ENCODE peak calls at places on chromosomes 16 and 17, in six cellular contexts. M is NCI-H1436; D is hypothalamus; N is activated naive CD4-positive, alpha-beta T cell treated with anti-CD3 and anti-CD28 coated beads for 36 hours; G is substantia nigra; T is AG08395. U is an unnamed sample.

GRCh38 chr17:29043539-29044165 is 711 bp downstream of the PIPOX start:
- DNase-seq in M (no peak), D (no peak), N (no peak), G (no peak), T (no peak), U (no peak)

GRCh38 chr16:82945420-82946096 is 318.8 kb downstream of the CDH13 start:
- DNase-seq in M (no peak), D (no peak), N (no peak), G (no peak), T (no peak), U (no peak)

GRCh38 chr17:30600830-30601494 is 123.8 kb downstream of the GOSR1 start:
- DNase-seq in M (peak), D (no peak), N (peak), G (no peak), T (peak), U (no peak)

GRCh38 chr17:45228985-45229517 is 7.4 kb downstream of the FMNL1 start:
- DNase-seq in M (no peak), D (no peak), N (peak), G (peak), T (peak), U (peak)

GRCh38 chr16:11687606-11688519 is 19.6 kb downstream of the SNN start:
- DNase-seq in M (no peak), D (no peak), N (no peak), G (no peak), T (no peak), U (no peak)

GRCh38 chr16:5065813-5066212 is at the start of gene C16orf89:
- DNase-seq in M (no peak), D (no peak), N (no peak), G (peak), T (no peak), U (no peak)

GRCh38 chr17:34390649-34391048 is 27.6 kb upstream of the CCL1 start:
- DNase-seq in M (no peak), D (no peak), N (no peak), G (no peak), T (no peak), U (no peak)

GRCh38 chr16:56332464-56333079 is 92.8 kb downstream of the AMFR start:
- DNase-seq in M (no peak), D (no peak), N (peak), G (peak), T (peak), U (peak)

GRCh38 chr17:47712330-47713023 is 18.5 kb downstream of the TBKBP1 start:
- DNase-seq in M (no peak), D (no peak), N (no peak), G (no peak), T (no peak), U (no peak)

GRCh38 chr17:33390479-33391027 is 97.5 kb upstream of the ASIC2 start:
- DNase-seq in M (no peak), D (no peak), N (no peak), G (no peak), T (peak), U (no peak)

GRCh38 chr16:3131755-3132377 is 3.0 kb upstream of the ZNF213 start:
- DNase-seq in M (no peak), D (no peak), N (peak), G (no peak), T (no peak), U (no peak)

U was measured in heart right ventricle.